ENCODE peak calls at places on chromosomes 5 and 9, in four cellular contexts. Q is HL-60, I is GM12878, Y is K562. H is an unnamed sample.

GRCh38 chr5:65121880-65122436 is 353.2 kb downstream of the CWC27 start:
- DNase-seq in Q (no peak), I (no peak), Y (peak), H (no peak)

GRCh38 chr5:116442095-116442534 is 132.5 kb downstream of the SEMA6A start:
- DNase-seq in Q (no peak), I (no peak), Y (no peak), H (no peak)

GRCh38 chr9:133199648-133200321 is 9.3 kb downstream of the OBP2B start:
- DNase-seq in Q (peak), I (no peak), Y (no peak), H (no peak)

GRCh38 chr5:58198330-58198729 is 261.6 kb downstream of the PLK2 start:
- DNase-seq in Q (no peak), I (no peak), Y (no peak), H (no peak)

GRCh38 chr5:112978836-112979235 is 2.2 kb downstream of the DCP2 start:
- DNase-seq in Q (no peak), I (no peak), Y (no peak), H (no peak)

GRCh38 chr5:122844136-122844915 is 1.1 kb upstream of the SNX24 start:
- DNase-seq in Q (no peak), I (no peak), Y (peak), H (no peak)

GRCh38 chr9:137488330-137488653 is 29.2 kb upstream of the NSMF start:
- DNase-seq in Q (no peak), I (no peak), Y (no peak), H (no peak)

GRCh38 chr9:87894998-87895625 is 12.4 kb downstream of the SPATA31E1 start:
- DNase-seq in Q (no peak), I (no peak), Y (no peak), H (no peak)

GRCh38 chr5:180389252-180390101 is 36.3 kb upstream of the GFPT2 start:
- DNase-seq in Q (no peak), I (no peak), Y (peak), H (no peak)

GRCh38 chr5:59829922-59830321 is 63.6 kb downstream of the PDE4D start:
- DNase-seq in Q (no peak), I (no peak), Y (no peak), H (no peak)

GRCh38 chr5:172550996-172551395 is 90.1 kb upstream of the NEURL1B start:
- DNase-seq in Q (no peak), I (no peak), Y (no peak), H (no peak)

GRCh38 chr5:5497132-5497748 is 74.8 kb downstream of the ICE1 start:
- DNase-seq in Q (peak), I (no peak), Y (peak), H (peak)

GRCh38 chr9:125428515-125429467 is 167.2 kb downstream of the GAPVD1 start:
- DNase-seq in Q (no peak), I (no peak), Y (no peak), H (no peak)

GRCh38 chr9:136527721-136528710 is 17.8 kb downstream of the NOTCH1 start:
- DNase-seq in Q (no peak), I (no peak), Y (peak), H (no peak)

GRCh38 chr5:167653645-167654106 is 637.8 kb upstream of the WWC1 start:
- DNase-seq in Q (no peak), I (no peak), Y (no peak), H (no peak)

DNA sequence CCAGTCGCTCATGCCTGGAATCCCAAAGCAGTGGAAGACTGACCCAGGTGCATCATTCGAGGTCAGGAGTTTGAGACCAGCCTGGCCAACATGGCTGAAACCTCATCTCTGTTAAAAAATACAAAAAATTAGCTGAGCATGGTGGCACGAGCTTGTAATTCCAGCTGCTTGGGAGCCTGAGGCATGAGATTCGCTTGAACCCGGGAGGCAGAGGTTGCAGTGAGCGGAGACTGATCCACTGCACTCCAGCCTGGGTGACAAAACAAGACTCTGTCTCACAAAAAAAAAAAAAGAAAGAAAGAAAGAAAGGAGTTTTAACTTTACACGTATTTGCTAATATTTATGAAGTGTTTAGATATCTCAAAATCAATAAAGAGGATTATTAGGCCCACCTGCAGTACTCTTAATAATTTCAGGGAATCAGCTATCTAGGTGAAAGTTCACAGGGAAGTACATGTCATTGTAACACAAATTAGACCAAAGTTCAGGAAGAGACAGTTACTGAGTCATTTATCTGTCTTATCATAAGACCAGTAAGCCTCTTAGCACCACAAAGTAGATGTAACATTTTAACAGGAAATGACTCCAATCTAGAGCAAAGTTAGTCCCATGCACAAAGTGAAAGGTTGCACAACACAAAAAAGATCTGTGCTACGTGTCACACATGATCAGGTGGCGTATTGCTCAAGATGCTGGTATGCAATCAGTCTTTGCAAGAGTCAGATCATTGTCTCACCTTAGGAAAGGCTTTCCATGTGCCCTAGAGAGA is 34.1 kb upstream of the PLIN2 start:
- DNase-seq in Q (peak), I (peak), Y (peak), H (peak)
- TF ChIP-seq POLR2AphosphoS5 in Q (peak), I (no peak), Y (peak), H (no peak)

GRCh38 chr9:134436926-134437325 is 110.7 kb downstream of the RXRA start:
- DNase-seq in Q (no peak), I (no peak), Y (no peak), H (no peak)

GRCh38 chr9:134439368-134439784 is 113.1 kb downstream of the RXRA start:
- DNase-seq in Q (no peak), I (no peak), Y (no peak), H (no peak)

GRCh38 chr9:134436356-134436717 is 110.1 kb downstream of the RXRA start:
- DNase-seq in Q (no peak), I (no peak), Y (no peak), H (no peak)

GRCh38 chr9:134437417-134438203 is 111.4 kb downstream of the RXRA start:
- DNase-seq in Q (no peak), I (no peak), Y (no peak), H (no peak)

DNA sequence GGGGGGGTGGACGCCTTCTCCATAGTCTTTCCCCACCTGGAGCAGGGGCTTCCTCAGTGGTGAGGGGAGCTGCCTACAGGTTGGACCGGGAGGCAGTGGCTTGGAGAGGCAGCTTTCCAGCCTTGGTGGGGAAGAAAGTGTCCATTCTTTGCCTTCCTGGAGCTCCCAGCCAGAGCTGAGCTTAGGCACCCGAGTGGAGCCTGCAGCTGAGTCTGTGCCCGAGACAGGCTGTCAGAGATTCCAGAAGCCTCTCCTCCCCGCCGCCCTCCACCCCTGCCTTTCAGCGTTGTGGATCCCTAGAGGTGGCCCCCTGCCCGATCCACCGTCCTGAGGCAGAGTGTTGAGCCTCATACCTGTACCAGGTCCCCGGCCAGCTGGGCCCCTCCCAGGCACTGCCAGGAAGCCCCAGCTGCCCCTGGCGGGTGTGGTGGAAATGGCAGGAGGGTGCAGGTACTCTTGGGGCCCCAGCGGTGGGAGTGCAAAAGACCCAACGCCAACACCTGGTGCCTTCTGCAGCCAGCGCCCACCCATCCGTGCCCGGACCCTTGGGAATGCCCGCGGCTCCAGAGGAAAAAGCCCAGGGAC is 112.0 kb downstream of the RXRA start:
- DNase-seq in Q (no peak), I (no peak), Y (no peak), H (no peak)
- TF ChIP-seq SPI1 in Q (no peak), I (no peak), Y (no peak), H (no peak)

DNA sequence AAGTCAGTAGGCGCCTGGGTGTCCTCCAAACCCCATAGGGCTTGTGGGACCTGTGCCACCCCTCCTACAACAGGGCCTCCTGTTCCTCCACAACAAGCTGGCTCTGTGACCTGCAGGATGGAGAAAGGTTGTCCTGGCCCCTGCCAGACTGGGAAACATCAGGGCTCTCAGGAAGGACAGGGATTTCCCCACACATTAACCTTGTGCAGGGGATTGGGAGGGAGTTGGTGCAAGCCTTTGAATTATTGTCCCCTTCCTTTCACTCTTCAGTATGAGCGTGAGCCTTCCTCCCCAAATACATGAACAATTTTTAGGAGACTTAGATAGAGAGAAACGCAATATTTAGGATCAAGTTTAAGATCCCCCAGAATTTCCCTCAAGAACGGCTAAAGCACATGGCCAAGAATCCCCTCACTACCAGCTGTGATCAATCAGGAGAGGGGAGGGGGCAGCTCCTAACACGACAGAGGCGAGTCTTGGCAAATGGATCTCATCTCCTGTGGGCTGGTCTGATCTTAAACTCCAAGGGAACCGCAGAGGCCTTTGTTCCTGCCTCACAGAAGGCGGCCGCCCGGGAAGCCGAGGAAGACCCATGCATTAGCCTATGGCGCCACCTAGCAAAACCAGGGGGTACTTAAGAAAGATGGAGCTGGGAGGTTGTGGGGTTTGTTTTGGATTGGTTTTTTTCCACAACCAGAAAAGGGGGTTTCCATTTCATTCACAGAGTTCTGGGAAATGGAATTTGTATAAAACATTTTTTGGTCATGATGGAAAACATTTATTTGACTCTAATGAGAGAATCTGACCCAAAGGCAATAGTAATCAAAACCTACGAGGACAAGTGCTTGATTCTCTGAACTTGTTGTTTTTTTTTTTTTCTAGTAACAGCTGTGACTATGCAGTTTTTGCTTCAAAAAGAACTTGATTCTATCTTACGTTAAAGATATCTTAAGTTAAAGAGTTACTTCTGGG is 36.1 kb upstream of the OSMR start:
- DNase-seq in Q (peak), I (no peak), Y (peak), H (peak)
- TF ChIP-seq POLR2AphosphoS5 in Q (no peak), I (no peak), Y (no peak), H (no peak)

DNA sequence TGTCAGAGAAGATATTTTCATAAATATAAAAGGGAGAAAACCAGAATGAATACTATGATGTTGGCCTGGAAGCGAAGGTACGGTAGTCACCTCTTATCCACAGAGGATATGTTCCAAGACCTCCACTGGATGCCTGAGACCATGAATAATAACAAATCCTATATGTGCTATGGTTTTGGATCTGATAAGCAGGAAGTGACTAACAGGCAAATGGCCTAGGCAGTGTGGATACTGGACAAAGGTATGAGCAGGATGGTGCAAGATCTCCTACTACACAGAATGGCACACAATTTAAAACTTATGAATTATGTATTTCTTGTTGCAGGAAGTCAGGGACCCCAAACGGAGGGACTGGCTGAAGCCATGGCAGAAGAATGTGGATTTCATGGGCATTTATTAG is 48.2 kb downstream of the ADAMTS12 start:
- DNase-seq in Q (no peak), I (no peak), Y (no peak), H (no peak)
- TF ChIP-seq SPI1 in Q (no peak), I (no peak), Y (no peak), H (no peak)

DNA sequence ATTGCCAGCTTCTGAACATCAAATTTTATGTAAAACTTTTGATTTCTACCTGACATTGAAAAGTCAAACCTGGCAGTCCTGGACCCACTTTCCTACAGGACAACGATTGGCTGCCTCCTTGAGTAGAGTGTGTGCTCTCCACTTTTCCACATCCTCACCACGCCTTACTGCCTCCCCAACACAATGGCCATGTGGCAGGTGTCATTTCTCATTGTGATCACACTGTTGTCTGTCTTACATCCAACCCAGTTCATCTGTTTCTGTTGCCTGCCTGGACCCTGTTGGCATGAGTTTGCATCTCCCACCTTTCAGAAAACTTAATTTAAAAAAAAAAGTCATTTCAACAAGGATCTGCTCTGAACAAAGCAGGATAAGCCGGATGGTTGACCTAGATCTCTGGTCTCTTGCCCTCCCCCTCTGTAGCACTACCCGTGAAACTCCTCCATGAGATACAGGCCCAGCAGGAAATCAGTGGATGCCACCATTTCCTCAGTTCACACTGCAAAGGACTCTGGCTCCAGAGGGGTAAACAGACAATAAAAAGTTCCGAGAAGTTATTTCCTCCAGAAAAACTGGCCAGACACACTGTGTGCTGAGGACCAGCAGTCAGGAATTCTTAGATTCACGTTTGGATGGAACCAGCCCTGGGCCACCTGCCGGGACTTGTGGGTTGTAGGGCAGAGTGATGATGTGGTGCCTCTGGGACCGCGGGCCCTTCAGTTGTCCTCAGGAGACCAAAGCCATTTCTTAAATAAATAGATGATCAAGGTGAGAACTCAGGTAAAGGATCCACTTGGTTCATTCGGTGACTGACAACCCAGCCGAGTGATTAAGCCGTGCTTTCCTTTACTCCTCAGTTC is 48.6 kb downstream of the AMBP start:
- DNase-seq in Q (no peak), I (no peak), Y (no peak), H (no peak)
- TF ChIP-seq POLR2AphosphoS5 in Q (no peak), I (no peak), Y (no peak), H (no peak)

GRCh38 chr9:21812415-21812814 is 10.0 kb downstream of the MTAP start:
- DNase-seq in Q (no peak), I (no peak), Y (no peak), H (no peak)

GRCh38 chr9:21812945-21813568 is 10.6 kb downstream of the MTAP start:
- DNase-seq in Q (peak), I (no peak), Y (no peak), H (no peak)

GRCh38 chr9:21811914-21812313 is 9.5 kb downstream of the MTAP start:
- DNase-seq in Q (no peak), I (no peak), Y (no peak), H (no peak)

GRCh38 chr9:21810388-21810787 is 8.0 kb downstream of the MTAP start:
- DNase-seq in Q (no peak), I (no peak), Y (no peak), H (no peak)

GRCh38 chr9:21810881-21811280 is 8.4 kb downstream of the MTAP start:
- DNase-seq in Q (no peak), I (no peak), Y (no peak), H (no peak)
- TF ChIP-seq SPI1 in Q (no peak), I (no peak), Y (no peak), H (no peak)

DNA sequence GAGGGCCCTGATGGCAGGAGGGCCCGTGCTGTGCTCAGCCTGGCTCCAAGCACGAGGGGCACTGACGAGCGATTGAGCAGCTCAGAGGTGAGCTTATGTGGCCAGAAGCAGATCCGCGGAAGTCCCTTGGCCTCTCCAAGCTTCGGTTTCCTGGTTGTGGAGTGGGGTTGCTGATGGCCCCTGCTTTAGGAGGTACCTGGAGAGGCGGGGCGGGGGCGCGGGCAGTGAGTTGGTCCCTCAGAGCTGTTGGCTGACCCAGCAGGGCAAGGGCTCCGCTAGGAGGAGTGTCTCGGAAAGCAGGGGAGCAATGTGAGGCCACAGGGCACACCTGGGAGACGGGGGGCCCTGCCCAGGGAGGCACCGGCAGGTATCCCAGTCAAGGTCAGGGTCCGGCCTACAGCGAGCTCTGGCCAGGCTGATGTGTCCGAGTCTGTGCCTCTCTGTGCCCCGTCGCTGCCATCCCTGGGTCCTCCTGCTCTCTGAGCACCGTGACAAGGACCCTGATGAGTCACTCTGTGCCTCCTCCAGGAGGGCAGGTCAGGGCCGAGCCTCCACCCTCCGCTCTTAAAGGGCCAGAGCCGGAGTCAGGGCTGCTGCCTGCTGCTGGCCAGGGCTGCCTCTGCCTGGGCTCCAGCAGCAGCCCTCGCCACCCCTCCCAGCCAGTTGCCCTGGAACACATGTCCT is 14.8 kb downstream of the NCS1 start:
- DNase-seq in Q (no peak), I (no peak), Y (peak), H (no peak)
- TF ChIP-seq POLR2AphosphoS5 in Q (no peak), I (no peak), Y (no peak), H (no peak)

GRCh38 chr9:10649076-10649475 is 36.3 kb upstream of the PTPRD start:
- DNase-seq in Q (no peak), I (no peak), Y (no peak), H (no peak)
- TF ChIP-seq SPI1 in Q (no peak), I (no peak), Y (no peak), H (no peak)